ENCODE peak calls at places on chromosomes 7 and 10, in seven cellular contexts. U, L, H, B, D, Z and I are unnamed samples.

GRCh38 chr10:64394744-64395143 is 873.5 kb downstream of the REEP3 start:
- DNase-seq in Z (no peak), H (no peak), L (peak; percentile 29), D (no peak), U (no peak), B (no peak), I (no peak)

GRCh38 chr10:121063744-121064143 is 212.6 kb downstream of the WDR11 start:
- DNase-seq in D (no peak), U (no peak), H (peak; percentile 71), B (no peak), L (no peak), Z (no peak), I (no peak)

GRCh38 chr10:94092848-94093247 is 99.1 kb downstream of the PLCE1 start:
- DNase-seq in L (no peak), H (no peak), D (peak; percentile 46), Z (no peak), B (peak; percentile 25), U (no peak), I (no peak)

GRCh38 chr10:92712016-92712889 is 22.5 kb downstream of the HHEX start:
- DNase-seq in B (no peak), L (peak; percentile 12), D (no peak), H (peak; percentile 55), Z (no peak), U (no peak), I (peak; percentile 10)

GRCh38 chr10:74822583-74823089 is 3.8 kb upstream of the KAT6B start:
- DNase-seq in Z (no peak), B (no peak), U (no peak), L (no peak), H (no peak), D (peak; percentile 42), I (no peak)

GRCh38 chr10:28559661-28560060 is 26.7 kb downstream of the WAC start:
- DNase-seq in U (no peak), B (peak; percentile 48), Z (no peak), H (no peak), L (no peak), D (peak; percentile 82), I (no peak)

GRCh38 chr7:47067215-47067614 is 514.7 kb downstream of the TNS3 start:
- DNase-seq in L (no peak), D (no peak), U (no peak), Z (no peak), H (no peak), B (no peak), I (no peak)

GRCh38 chr10:1121311-1121970 is 65.3 kb downstream of the WDR37 start:
- DNase-seq in B (no peak), L (no peak), Z (no peak), H (no peak), U (no peak), D (no peak), I (no peak)

GRCh38 chr7:134513169-134513752 is 14.1 kb upstream of the AKR1B10 start:
- DNase-seq in B (peak; percentile 66), D (peak; percentile 60), H (peak; percentile 58), Z (no peak), U (no peak), L (no peak), I (peak; percentile 50)

GRCh38 chr7:57328457-57328856 is 121.5 kb upstream of the ZNF716 start:
- DNase-seq in Z (no peak), L (no peak), D (no peak), H (no peak), U (no peak), B (no peak), I (no peak)

GRCh38 chr10:100997364-100998182 is 2.0 kb upstream of the LZTS2 start:
- DNase-seq in U (peak; percentile 77), Z (peak; percentile 81), B (peak; percentile 89), L (no peak), D (peak; percentile 57), H (peak; percentile 93), I (peak; percentile 71)

GRCh38 chr10:133442967-133443924 is 10.5 kb upstream of the SCART1 start:
- DNase-seq in D (no peak), B (no peak), Z (no peak), U (no peak), L (no peak), H (peak; percentile 41), I (no peak)

GRCh38 chr10:30389543-30389942 is 40.5 kb upstream of the MTPAP start:
- DNase-seq in D (no peak), U (no peak), H (no peak), Z (no peak), L (no peak), B (no peak), I (no peak)

GRCh38 chr10:128147669-128148068 is 21.4 kb upstream of the MKI67 start:
- DNase-seq in U (no peak), B (peak; percentile 49), D (peak; percentile 98), Z (no peak), H (no peak), L (peak; percentile 75), I (no peak)

GRCh38 chr10:51260376-51260775 is 186.1 kb downstream of the PRKG1 start:
- DNase-seq in U (no peak), B (no peak), Z (no peak), L (no peak), H (no peak), D (no peak), I (no peak)

GRCh38 chr7:86814980-86815379 is 171.3 kb downstream of the GRM3 start:
- DNase-seq in Z (no peak), L (no peak), D (peak; percentile 10), U (no peak), H (no peak), B (peak; percentile 11), I (peak; percentile 12)

GRCh38 chr7:33392143-33392542 is 262.8 kb downstream of the BBS9 start:
- DNase-seq in Z (no peak), H (no peak), B (no peak), L (no peak), D (no peak), U (no peak), I (no peak)

GRCh38 chr7:157588271-157588589 is 251.4 kb downstream of the DNAJB6 start:
- DNase-seq in D (no peak), L (no peak), U (no peak), B (no peak), H (no peak), Z (no peak), I (no peak)

GRCh38 chr7:27714831-27715444 is 25.0 kb upstream of the TAX1BP1 start:
- DNase-seq in D (no peak), L (no peak), H (no peak), U (no peak), Z (no peak), B (no peak), I (peak; percentile 96)

GRCh38 chr10:61135276-61135721 is 191.3 kb upstream of the RHOBTB1 start:
- DNase-seq in U (no peak), B (no peak), Z (no peak), L (no peak), H (no peak), D (peak; percentile 20), I (peak; percentile 12)

GRCh38 chr7:54839538-54840213 is 80.7 kb upstream of the SEC61G start:
- DNase-seq in B (peak; percentile 75), D (peak; percentile 57), Z (peak; percentile 67), U (peak; percentile 26), H (peak; percentile 58), L (no peak), I (peak; percentile 43)

GRCh38 chr7:54838540-54838925 is 79.5 kb upstream of the SEC61G start:
- DNase-seq in D (no peak), Z (no peak), H (no peak), U (no peak), L (no peak), B (no peak), I (no peak)

GRCh38 chr7:54843961-54844360 is 85.0 kb upstream of the SEC61G start:
- DNase-seq in H (no peak), U (no peak), B (peak; percentile 67), L (no peak), D (peak; percentile 86), Z (no peak), I (no peak)

GRCh38 chr7:54837761-54838539 is 78.9 kb upstream of the SEC61G start:
- DNase-seq in H (no peak), U (peak; percentile 29), L (no peak), B (no peak), D (no peak), Z (no peak), I (no peak)

DNA sequence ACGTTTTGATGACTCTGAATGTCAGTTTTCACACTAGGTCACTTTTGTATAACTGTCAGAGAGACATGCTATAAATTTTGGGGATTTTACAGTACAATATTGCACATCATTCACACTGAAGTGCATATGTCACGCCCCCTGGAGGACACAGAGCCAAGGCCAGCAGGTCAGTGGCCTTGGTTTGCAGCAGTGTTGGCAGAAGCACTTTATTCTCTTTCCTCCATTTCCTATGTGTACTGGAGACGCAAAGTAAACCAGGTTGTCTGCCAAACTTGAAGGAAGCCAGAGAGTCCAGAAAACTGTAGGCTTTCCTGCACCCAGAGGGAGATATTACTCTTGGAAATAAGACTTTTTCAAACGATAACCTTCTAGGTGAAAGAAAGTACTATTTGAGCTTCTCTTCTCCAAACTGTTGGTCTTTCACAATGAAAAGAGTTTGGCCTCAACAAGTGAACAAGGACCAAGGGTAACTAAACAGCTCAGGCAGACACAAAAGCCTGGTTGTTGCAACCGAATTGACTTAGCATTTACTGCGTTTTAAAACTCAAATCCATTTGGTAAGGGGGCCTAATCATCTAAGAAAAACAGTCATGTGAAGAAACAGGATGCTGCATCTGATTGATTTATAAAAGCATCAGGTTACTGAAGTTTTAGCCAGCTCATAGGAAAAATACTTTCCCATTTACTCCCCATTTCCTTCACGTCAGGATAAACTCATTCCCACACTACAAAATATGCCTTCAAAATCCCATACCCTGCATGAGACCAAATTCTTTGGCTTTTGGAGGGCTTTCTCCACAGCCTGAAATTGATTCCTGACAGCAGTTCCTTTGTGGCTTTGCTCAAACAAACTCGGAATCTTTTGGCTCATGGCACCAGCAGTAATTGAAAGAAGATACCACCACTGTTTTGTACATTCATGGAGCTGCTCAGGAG is 83.0 kb upstream of the SEC61G start:
- DNase-seq in L (peak; percentile 69), B (no peak), Z (peak; percentile 42), U (peak; percentile 37), H (peak; percentile 58), D (peak; percentile 71), I (peak; percentile 26)
- TF ChIP-seq CTCF in L (peak; percentile 5), B (peak; percentile 20), Z (no peak), U (no peak), H (peak; percentile 25), D (peak; percentile 50), I (peak; percentile 43)

GRCh38 chr7:822692-823276 is 9.5 kb upstream of the SUN1 start:
- DNase-seq in D (no peak), B (no peak), H (no peak), L (no peak), Z (no peak), U (no peak), I (no peak)
- TF ChIP-seq CTCF in D (no peak), B (no peak), H (no peak), L (no peak), Z (no peak), U (no peak), I (no peak)

DNA sequence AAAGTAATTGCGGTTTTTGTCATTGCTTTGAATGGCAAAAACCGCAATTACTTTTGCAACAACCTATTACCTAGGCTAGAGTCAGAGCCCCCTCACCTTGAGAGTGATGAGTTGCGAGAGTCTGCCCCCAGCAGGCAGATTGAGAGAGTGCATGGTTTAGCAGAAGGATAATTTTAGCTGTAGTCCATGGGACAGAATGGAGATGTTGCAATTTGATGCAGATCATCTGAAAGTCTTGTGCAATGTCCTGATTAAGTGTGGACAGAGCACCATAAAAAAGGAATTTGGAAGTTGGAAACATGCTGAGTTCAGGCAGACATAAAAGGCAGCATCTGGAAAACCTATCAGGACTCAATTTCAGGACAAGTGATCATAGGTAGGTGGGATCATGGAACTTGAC is 48.7 kb downstream of the GPR141 start:
- DNase-seq in H (peak; percentile 53), U (peak; percentile 22), D (peak; percentile 91), L (no peak), B (no peak), Z (peak; percentile 49), I (peak; percentile 25)
- TF ChIP-seq CTCF in H (peak; percentile 31), U (no peak), D (peak; percentile 77), L (no peak), B (peak; percentile 18), Z (peak; percentile 69), I (peak; percentile 58)

GRCh38 chr10:19488592-19489280 is 327.5 kb upstream of the PLXDC2 start:
- DNase-seq in H (peak; percentile 47), D (no peak), L (no peak), Z (no peak), B (no peak), U (peak; percentile 64), I (no peak)
- TF ChIP-seq CTCF in H (no peak), D (no peak), L (no peak), Z (no peak), B (no peak), U (no peak), I (no peak)